ENCODE peak calls at places on chromosomes 13 and 19, in eight cellular contexts. Y is naive thymus-derived CD4-positive, alpha-beta T cell; E is ascending aorta; O is astrocyte of the spinal cord; T is CD4-positive, alpha-beta T cell; M is LoVo; P is fibroblast of lung; C is aorta. B is an unnamed sample.

GRCh38 chr19:14112809-14113385 is 4.7 kb downstream of the PRKACA start:
- DNase-seq in P (no peak), Y (no peak), O (no peak), E (no peak), C (peak), T (no peak), M (no peak), B (no peak)

GRCh38 chr19:38634757-38635482 is 12.5 kb upstream of the ACTN4 start:
- DNase-seq in E (peak), Y (peak), M (peak), O (peak), T (peak), C (peak), P (peak), B (peak)

GRCh38 chr19:41367848-41368301 is 3.9 kb upstream of the B9D2 start:
- DNase-seq in T (no peak), C (no peak), Y (no peak), M (no peak), E (no peak), O (peak), P (peak), B (peak)

GRCh38 chr19:47157455-47158321 is 27.1 kb downstream of the SAE1 start:
- DNase-seq in T (peak), E (peak), C (no peak), O (peak), M (no peak), P (peak), Y (peak), B (peak)

GRCh38 chr13:32024750-32025149 is 6.8 kb upstream of the FRY start:
- DNase-seq in Y (no peak), P (no peak), T (no peak), C (no peak), O (no peak), E (no peak), M (no peak), B (no peak)

GRCh38 chr13:91632071-91632470 is 233.7 kb downstream of the GPC5 start:
- DNase-seq in P (peak), Y (no peak), E (no peak), M (peak), C (no peak), T (no peak), O (no peak), B (no peak)

GRCh38 chr19:10037367-10037766 is 24.1 kb downstream of the RDH8 start:
- DNase-seq in T (no peak), E (no peak), O (no peak), Y (no peak), M (no peak), P (no peak), C (no peak), B (no peak)

GRCh38 chr13:99778500-99778899 is 193.1 kb downstream of the ZIC5 start:
- DNase-seq in E (no peak), P (no peak), Y (no peak), C (no peak), T (no peak), M (no peak), O (no peak), B (no peak)

GRCh38 chr19:29806098-29806866 is 5.5 kb upstream of the CCNE1 start:
- DNase-seq in C (peak), E (no peak), T (no peak), Y (no peak), M (no peak), O (no peak), P (peak), B (no peak)

GRCh38 chr13:71852082-71852481 is 14.9 kb downstream of the DACH1 start:
- DNase-seq in P (no peak), M (no peak), O (no peak), C (no peak), T (no peak), Y (no peak), E (no peak), B (no peak)

GRCh38 chr19:51327066-51327985 is 14.6 kb downstream of the VSIG10L start:
- DNase-seq in O (no peak), T (peak), Y (no peak), E (no peak), C (peak), P (peak), M (no peak), B (peak)

GRCh38 chr13:28530729-28531194 is 35.8 kb upstream of the FLT1 start:
- DNase-seq in P (peak), O (peak), E (no peak), M (no peak), Y (no peak), T (no peak), C (no peak), B (no peak)

GRCh38 chr19:47430041-47430802 is 10.9 kb upstream of the MEIS3 start:
- DNase-seq in C (no peak), Y (no peak), P (peak), O (peak), E (no peak), M (no peak), T (no peak), B (peak)

GRCh38 chr13:22027561-22027960 is 356.7 kb downstream of the FGF9 start:
- DNase-seq in Y (no peak), C (no peak), M (no peak), O (no peak), E (no peak), P (no peak), T (no peak), B (no peak)

GRCh38 chr19:5103812-5104410 is 135.0 kb downstream of the KDM4B start:
- DNase-seq in Y (no peak), T (no peak), E (no peak), O (no peak), P (no peak), M (no peak), C (no peak), B (no peak)

GRCh38 chr13:49112782-49113525 is 107.2 kb upstream of the MLNR start:
- DNase-seq in E (no peak), Y (no peak), M (no peak), P (peak), O (no peak), T (no peak), C (no peak), B (no peak)

GRCh38 chr13:80547885-80548284 is 207.0 kb upstream of the SPRY2 start:
- DNase-seq in C (no peak), Y (no peak), M (no peak), E (no peak), T (no peak), P (peak), O (peak), B (no peak)

GRCh38 chr19:6108721-6109633 is 1.3 kb downstream of the RFX2 start:
- DNase-seq in E (peak), O (peak), C (peak), M (no peak), Y (peak), P (peak), T (peak), B (peak)

GRCh38 chr19:5036733-5037681 is 68.1 kb downstream of the KDM4B start:
- DNase-seq in T (no peak), M (no peak), E (no peak), C (no peak), Y (no peak), P (peak), O (peak), B (no peak)

GRCh38 chr13:109427148-109427547 is 359.2 kb downstream of the IRS2 start:
- DNase-seq in M (no peak), E (no peak), Y (no peak), T (no peak), O (peak), C (no peak), P (no peak), B (no peak)

GRCh38 chr19:35395762-35396199 is 24.9 kb downstream of the GPR42 start:
- DNase-seq in T (no peak), P (no peak), M (no peak), C (no peak), O (no peak), Y (no peak), E (no peak), B (no peak)

GRCh38 chr13:86464193-86464592 is 665.0 kb upstream of the SLITRK6 start:
- DNase-seq in T (no peak), M (no peak), Y (no peak), P (peak), E (no peak), C (no peak), O (peak), B (peak)